ENCODE peak calls at places on chromosomes 12 and 14, in eight cellular contexts. One of them, this sample, is unnamed.
A peak's percentile ranks its signal among the peaks of the same experiment; 100 is the strongest.

GRCh38 chr12:27449893-27450534 is 3.5 kb downstream of the SMCO2 start:
- DNase-seq in activated CD8-positive, alpha-beta memory T cell treated with anti-CD3 and anti-CD28 coated beads for 1 hour: no peak
- DNase-seq in skeletal muscle cell: no peak
- DNase-seq in psoas muscle: no peak
- DNase-seq in glutamatergic neuron: no peak
- DNase-seq in EH: no peak
- DNase-seq in HTR-8/SVneo: no peak
- DNase-seq in NCI-H146: no peak
- DNase-seq in this sample: no peak

GRCh38 chr12:3882896-3883564 is 9.8 kb upstream of the PARP11 start:
- DNase-seq in NCI-H146: no peak
- DNase-seq in psoas muscle: no peak
- DNase-seq in skeletal muscle cell: no peak
- DNase-seq in EH: peak; percentile 24
- DNase-seq in activated CD8-positive, alpha-beta memory T cell treated with anti-CD3 and anti-CD28 coated beads for 1 hour: no peak
- DNase-seq in glutamatergic neuron: no peak
- DNase-seq in HTR-8/SVneo: peak; percentile 55
- DNase-seq in this sample: no peak

GRCh38 chr12:81468206-81468605 is 290.9 kb downstream of the PPFIA2 start:
- DNase-seq in NCI-H146: no peak
- DNase-seq in skeletal muscle cell: peak; percentile 9
- DNase-seq in HTR-8/SVneo: no peak
- DNase-seq in glutamatergic neuron: no peak
- DNase-seq in activated CD8-positive, alpha-beta memory T cell treated with anti-CD3 and anti-CD28 coated beads for 1 hour: no peak
- DNase-seq in psoas muscle: no peak
- DNase-seq in EH: no peak
- DNase-seq in this sample: no peak

GRCh38 chr14:50831704-50832130 is 755 bp upstream of the NIN start:
- DNase-seq in EH: no peak
- DNase-seq in activated CD8-positive, alpha-beta memory T cell treated with anti-CD3 and anti-CD28 coated beads for 1 hour: no peak
- DNase-seq in psoas muscle: no peak
- DNase-seq in HTR-8/SVneo: no peak
- DNase-seq in NCI-H146: no peak
- DNase-seq in skeletal muscle cell: no peak
- DNase-seq in glutamatergic neuron: no peak
- DNase-seq in this sample: no peak

GRCh38 chr12:98532687-98533304 is 17.4 kb downstream of the TMPO start:
- DNase-seq in psoas muscle: no peak
- DNase-seq in skeletal muscle cell: no peak
- DNase-seq in glutamatergic neuron: no peak
- DNase-seq in activated CD8-positive, alpha-beta memory T cell treated with anti-CD3 and anti-CD28 coated beads for 1 hour: no peak
- DNase-seq in EH: peak; percentile 62
- DNase-seq in HTR-8/SVneo: peak; percentile 39
- DNase-seq in NCI-H146: peak; percentile 32
- DNase-seq in this sample: no peak

GRCh38 chr12:43370299-43370698 is 181.7 kb downstream of the ADAMTS20 start:
- DNase-seq in HTR-8/SVneo: peak; percentile 35
- DNase-seq in activated CD8-positive, alpha-beta memory T cell treated with anti-CD3 and anti-CD28 coated beads for 1 hour: no peak
- DNase-seq in glutamatergic neuron: no peak
- DNase-seq in psoas muscle: no peak
- DNase-seq in skeletal muscle cell: peak; percentile 64
- DNase-seq in EH: peak; percentile 34
- DNase-seq in NCI-H146: no peak
- DNase-seq in this sample: no peak

GRCh38 chr12:3150820-3151590 is 73.8 kb downstream of the TSPAN9 start:
- DNase-seq in activated CD8-positive, alpha-beta memory T cell treated with anti-CD3 and anti-CD28 coated beads for 1 hour: no peak
- DNase-seq in EH: peak; percentile 70
- DNase-seq in psoas muscle: peak; percentile 61
- DNase-seq in glutamatergic neuron: no peak
- DNase-seq in NCI-H146: no peak
- DNase-seq in HTR-8/SVneo: peak; percentile 65
- DNase-seq in skeletal muscle cell: no peak
- DNase-seq in this sample: peak; percentile 5

GRCh38 chr12:71746983-71747611 is 7.6 kb upstream of the RAB21 start:
- DNase-seq in glutamatergic neuron: no peak
- DNase-seq in psoas muscle: no peak
- DNase-seq in HTR-8/SVneo: peak; percentile 32
- DNase-seq in skeletal muscle cell: peak; percentile 30
- DNase-seq in activated CD8-positive, alpha-beta memory T cell treated with anti-CD3 and anti-CD28 coated beads for 1 hour: peak; percentile 14
- DNase-seq in EH: peak; percentile 72
- DNase-seq in NCI-H146: peak; percentile 69
- DNase-seq in this sample: no peak

GRCh38 chr14:66476964-66477363 is 9.2 kb upstream of the CCDC196 start:
- DNase-seq in NCI-H146: no peak
- DNase-seq in activated CD8-positive, alpha-beta memory T cell treated with anti-CD3 and anti-CD28 coated beads for 1 hour: no peak
- DNase-seq in EH: peak; percentile 53
- DNase-seq in skeletal muscle cell: peak; percentile 20
- DNase-seq in psoas muscle: no peak
- DNase-seq in HTR-8/SVneo: peak; percentile 34
- DNase-seq in glutamatergic neuron: no peak
- DNase-seq in this sample: no peak

GRCh38 chr12:124321556-124322270 is 26.8 kb downstream of the RFLNA start:
- DNase-seq in skeletal muscle cell: no peak
- DNase-seq in NCI-H146: no peak
- DNase-seq in HTR-8/SVneo: no peak
- DNase-seq in glutamatergic neuron: no peak
- DNase-seq in EH: peak; percentile 69
- DNase-seq in psoas muscle: no peak
- DNase-seq in activated CD8-positive, alpha-beta memory T cell treated with anti-CD3 and anti-CD28 coated beads for 1 hour: no peak
- DNase-seq in this sample: no peak

GRCh38 chr14:22849212-22849819 is 12.9 kb downstream of the MMP14 start:
- DNase-seq in HTR-8/SVneo: no peak
- DNase-seq in activated CD8-positive, alpha-beta memory T cell treated with anti-CD3 and anti-CD28 coated beads for 1 hour: no peak
- DNase-seq in EH: peak; percentile 17
- DNase-seq in psoas muscle: peak; percentile 80
- DNase-seq in skeletal muscle cell: no peak
- DNase-seq in NCI-H146: no peak
- DNase-seq in glutamatergic neuron: no peak
- DNase-seq in this sample: no peak

GRCh38 chr12:96985515-96986362 is 78.7 kb downstream of the NEDD1 start:
- DNase-seq in NCI-H146: peak; percentile 73
- DNase-seq in skeletal muscle cell: no peak
- DNase-seq in glutamatergic neuron: peak; percentile 46
- DNase-seq in psoas muscle: peak; percentile 47
- DNase-seq in EH: peak; percentile 22
- DNase-seq in HTR-8/SVneo: peak; percentile 38
- DNase-seq in activated CD8-positive, alpha-beta memory T cell treated with anti-CD3 and anti-CD28 coated beads for 1 hour: peak; percentile 9
- DNase-seq in this sample: peak; percentile 36

GRCh38 chr12:126582231-126582630 is 1517.0 kb downstream of the AACS start:
- DNase-seq in skeletal muscle cell: no peak
- DNase-seq in psoas muscle: no peak
- DNase-seq in EH: no peak
- DNase-seq in glutamatergic neuron: no peak
- DNase-seq in activated CD8-positive, alpha-beta memory T cell treated with anti-CD3 and anti-CD28 coated beads for 1 hour: no peak
- DNase-seq in HTR-8/SVneo: no peak
- DNase-seq in NCI-H146: no peak
- DNase-seq in this sample: no peak

GRCh38 chr12:95358111-95359083 is 115.6 kb upstream of the METAP2 start:
- DNase-seq in EH: peak; percentile 13
- DNase-seq in psoas muscle: no peak
- DNase-seq in skeletal muscle cell: no peak
- DNase-seq in glutamatergic neuron: no peak
- DNase-seq in activated CD8-positive, alpha-beta memory T cell treated with anti-CD3 and anti-CD28 coated beads for 1 hour: no peak
- DNase-seq in NCI-H146: no peak
- DNase-seq in HTR-8/SVneo: no peak
- DNase-seq in this sample: peak; percentile 88

GRCh38 chr12:80946591-80946990 is 8.9 kb upstream of the LIN7A start:
- DNase-seq in activated CD8-positive, alpha-beta memory T cell treated with anti-CD3 and anti-CD28 coated beads for 1 hour: no peak
- DNase-seq in skeletal muscle cell: no peak
- DNase-seq in NCI-H146: no peak
- DNase-seq in psoas muscle: no peak
- DNase-seq in HTR-8/SVneo: no peak
- DNase-seq in EH: peak; percentile 42
- DNase-seq in glutamatergic neuron: no peak
- DNase-seq in this sample: no peak

GRCh38 chr14:95959317-95959716 is 79.8 kb upstream of the C14orf132 start:
- DNase-seq in NCI-H146: no peak
- DNase-seq in glutamatergic neuron: no peak
- DNase-seq in HTR-8/SVneo: no peak
- DNase-seq in skeletal muscle cell: no peak
- DNase-seq in EH: no peak
- DNase-seq in psoas muscle: no peak
- DNase-seq in activated CD8-positive, alpha-beta memory T cell treated with anti-CD3 and anti-CD28 coated beads for 1 hour: no peak
- DNase-seq in this sample: no peak

GRCh38 chr14:105467942-105468471 is 6.6 kb upstream of the CRIP2 start:
- DNase-seq in HTR-8/SVneo: no peak
- DNase-seq in glutamatergic neuron: no peak
- DNase-seq in EH: no peak
- DNase-seq in psoas muscle: no peak
- DNase-seq in NCI-H146: no peak
- DNase-seq in activated CD8-positive, alpha-beta memory T cell treated with anti-CD3 and anti-CD28 coated beads for 1 hour: no peak
- DNase-seq in skeletal muscle cell: no peak
- DNase-seq in this sample: no peak

GRCh38 chr12:88559199-88559598 is 21.1 kb downstream of the KITLG start:
- DNase-seq in activated CD8-positive, alpha-beta memory T cell treated with anti-CD3 and anti-CD28 coated beads for 1 hour: no peak
- DNase-seq in psoas muscle: no peak
- DNase-seq in glutamatergic neuron: no peak
- DNase-seq in skeletal muscle cell: no peak
- DNase-seq in EH: no peak
- DNase-seq in NCI-H146: no peak
- DNase-seq in HTR-8/SVneo: no peak
- DNase-seq in this sample: no peak

GRCh38 chr14:95664546-95664945 is 21.7 kb upstream of the TCL1B start:
- DNase-seq in skeletal muscle cell: no peak
- DNase-seq in NCI-H146: peak; percentile 43
- DNase-seq in activated CD8-positive, alpha-beta memory T cell treated with anti-CD3 and anti-CD28 coated beads for 1 hour: no peak
- DNase-seq in EH: no peak
- DNase-seq in glutamatergic neuron: no peak
- DNase-seq in psoas muscle: no peak
- DNase-seq in HTR-8/SVneo: no peak
- DNase-seq in this sample: peak; percentile 84

GRCh38 chr14:69581316-69581935 is 6.8 kb upstream of the CCDC177 start:
- DNase-seq in NCI-H146: no peak
- DNase-seq in skeletal muscle cell: no peak
- DNase-seq in activated CD8-positive, alpha-beta memory T cell treated with anti-CD3 and anti-CD28 coated beads for 1 hour: no peak
- DNase-seq in glutamatergic neuron: no peak
- DNase-seq in psoas muscle: no peak
- DNase-seq in EH: no peak
- DNase-seq in HTR-8/SVneo: no peak
- DNase-seq in this sample: no peak

GRCh38 chr14:78598046-78598652 is 428.0 kb downstream of the NRXN3 start:
- DNase-seq in psoas muscle: peak; percentile 54
- DNase-seq in HTR-8/SVneo: peak; percentile 68
- DNase-seq in EH: peak; percentile 72
- DNase-seq in skeletal muscle cell: no peak
- DNase-seq in glutamatergic neuron: peak; percentile 67
- DNase-seq in activated CD8-positive, alpha-beta memory T cell treated with anti-CD3 and anti-CD28 coated beads for 1 hour: peak; percentile 3
- DNase-seq in NCI-H146: peak; percentile 50
- DNase-seq in this sample: peak; percentile 20

GRCh38 chr14:77212933-77213656 is 31.5 kb downstream of the TMEM63C start:
- DNase-seq in HTR-8/SVneo: peak; percentile 77
- DNase-seq in NCI-H146: peak; percentile 65
- DNase-seq in EH: peak; percentile 15
- DNase-seq in activated CD8-positive, alpha-beta memory T cell treated with anti-CD3 and anti-CD28 coated beads for 1 hour: no peak
- DNase-seq in skeletal muscle cell: no peak
- DNase-seq in psoas muscle: peak; percentile 37
- DNase-seq in glutamatergic neuron: peak; percentile 77
- DNase-seq in this sample: peak; percentile 92

GRCh38 chr14:71070169-71070568 is 162.9 kb downstream of the PCNX1 start:
- DNase-seq in psoas muscle: no peak
- DNase-seq in HTR-8/SVneo: peak; percentile 39
- DNase-seq in skeletal muscle cell: no peak
- DNase-seq in EH: peak; percentile 88
- DNase-seq in glutamatergic neuron: no peak
- DNase-seq in NCI-H146: no peak
- DNase-seq in activated CD8-positive, alpha-beta memory T cell treated with anti-CD3 and anti-CD28 coated beads for 1 hour: no peak
- DNase-seq in this sample: no peak

GRCh38 chr12:5648692-5649338 is 216.9 kb downstream of the NTF3 start:
- DNase-seq in EH: peak; percentile 51
- DNase-seq in NCI-H146: peak; percentile 79
- DNase-seq in skeletal muscle cell: no peak
- DNase-seq in psoas muscle: no peak
- DNase-seq in activated CD8-positive, alpha-beta memory T cell treated with anti-CD3 and anti-CD28 coated beads for 1 hour: no peak
- DNase-seq in HTR-8/SVneo: no peak
- DNase-seq in glutamatergic neuron: no peak
- DNase-seq in this sample: peak; percentile 71

GRCh38 chr12:107917912-107918800 is 143.7 kb downstream of the ASCL4 start:
- DNase-seq in psoas muscle: no peak
- DNase-seq in EH: peak; percentile 23
- DNase-seq in activated CD8-positive, alpha-beta memory T cell treated with anti-CD3 and anti-CD28 coated beads for 1 hour: no peak
- DNase-seq in NCI-H146: peak; percentile 41
- DNase-seq in skeletal muscle cell: no peak
- DNase-seq in glutamatergic neuron: no peak
- DNase-seq in HTR-8/SVneo: peak; percentile 26
- DNase-seq in this sample: peak; percentile 10

GRCh38 chr14:101372494-101372813 is 188.8 kb upstream of the DIO3 start:
- DNase-seq in psoas muscle: no peak
- DNase-seq in NCI-H146: no peak
- DNase-seq in activated CD8-positive, alpha-beta memory T cell treated with anti-CD3 and anti-CD28 coated beads for 1 hour: no peak
- DNase-seq in glutamatergic neuron: no peak
- DNase-seq in HTR-8/SVneo: no peak
- DNase-seq in skeletal muscle cell: no peak
- DNase-seq in EH: no peak
- DNase-seq in this sample: no peak

This sample was measured in DMS79.